ENCODE peak calls at places on chromosomes 12 and 14, in eight cellular contexts. One of them, this sample, is unnamed.
A peak's percentile ranks its signal among the peaks of the same experiment; 100 is the strongest.

GRCh38 chr14:74569826-74570591 is 42.0 kb downstream of the LTBP2 start:
- DNase-seq in mesenchymal stem cell: peak; percentile 43
- DNase-seq in A549: no peak
- DNase-seq in colonic mucosa: no peak
- DNase-seq in adrenal gland: no peak
- DNase-seq in right cardiac atrium: no peak
- DNase-seq in esophagus squamous epithelium: no peak
- DNase-seq in MM.1S: no peak
- DNase-seq in this sample: peak; percentile 69

GRCh38 chr12:114655934-114656697 is 27.9 kb downstream of the TBX3 start:
- DNase-seq in mesenchymal stem cell: peak; percentile 95
- DNase-seq in A549: peak; percentile 95
- DNase-seq in colonic mucosa: no peak
- DNase-seq in adrenal gland: peak; percentile 84
- DNase-seq in right cardiac atrium: no peak
- DNase-seq in esophagus squamous epithelium: no peak
- DNase-seq in MM.1S: no peak
- DNase-seq in this sample: no peak

GRCh38 chr14:64800000-64800399 is 79.7 kb downstream of the SPTB start:
- DNase-seq in mesenchymal stem cell: peak; percentile 43
- DNase-seq in A549: peak; percentile 62
- DNase-seq in colonic mucosa: peak; percentile 40
- DNase-seq in adrenal gland: peak; percentile 45
- DNase-seq in right cardiac atrium: no peak
- DNase-seq in esophagus squamous epithelium: no peak
- DNase-seq in MM.1S: peak; percentile 8
- DNase-seq in this sample: no peak

GRCh38 chr12:16165506-16165905 is 112.0 kb downstream of the SLC15A5 start:
- DNase-seq in mesenchymal stem cell: peak; percentile 40
- DNase-seq in A549: peak; percentile 58
- DNase-seq in colonic mucosa: peak; percentile 45
- DNase-seq in adrenal gland: peak; percentile 27
- DNase-seq in right cardiac atrium: no peak
- DNase-seq in esophagus squamous epithelium: no peak
- DNase-seq in MM.1S: peak; percentile 35
- DNase-seq in this sample: no peak

GRCh38 chr12:128856035-128856790 is 2.9 kb downstream of the GLT1D1 start:
- DNase-seq in mesenchymal stem cell: no peak
- DNase-seq in A549: no peak
- DNase-seq in colonic mucosa: no peak
- DNase-seq in adrenal gland: no peak
- DNase-seq in right cardiac atrium: no peak
- DNase-seq in esophagus squamous epithelium: no peak
- DNase-seq in MM.1S: no peak
- DNase-seq in this sample: no peak

GRCh38 chr12:20472089-20472488 is 103.8 kb downstream of the PDE3A start:
- DNase-seq in mesenchymal stem cell: no peak
- DNase-seq in A549: no peak
- DNase-seq in colonic mucosa: no peak
- DNase-seq in adrenal gland: no peak
- DNase-seq in right cardiac atrium: no peak
- DNase-seq in esophagus squamous epithelium: no peak
- DNase-seq in MM.1S: no peak
- DNase-seq in this sample: no peak

GRCh38 chr14:21267886-21268611 is 1.2 kb downstream of the HNRNPC start:
- DNase-seq in mesenchymal stem cell: peak; percentile 76
- DNase-seq in A549: no peak
- DNase-seq in colonic mucosa: no peak
- DNase-seq in adrenal gland: no peak
- DNase-seq in right cardiac atrium: no peak
- DNase-seq in esophagus squamous epithelium: no peak
- DNase-seq in MM.1S: no peak
- DNase-seq in this sample: no peak

GRCh38 chr12:124487065-124487833 is 80.2 kb downstream of the NCOR2 start:
- DNase-seq in mesenchymal stem cell: peak; percentile 64
- DNase-seq in A549: no peak
- DNase-seq in colonic mucosa: no peak
- DNase-seq in adrenal gland: peak; percentile 72
- DNase-seq in right cardiac atrium: peak; percentile 85
- DNase-seq in esophagus squamous epithelium: no peak
- DNase-seq in MM.1S: no peak
- DNase-seq in this sample: no peak

GRCh38 chr12:121388421-121388981 is 11.4 kb upstream of the RNF34 start:
- DNase-seq in mesenchymal stem cell: peak; percentile 85
- DNase-seq in A549: peak; percentile 32
- DNase-seq in colonic mucosa: no peak
- DNase-seq in adrenal gland: no peak
- DNase-seq in right cardiac atrium: no peak
- DNase-seq in esophagus squamous epithelium: no peak
- DNase-seq in MM.1S: no peak
- DNase-seq in this sample: no peak

GRCh38 chr12:123427036-123427769 is 9.3 kb downstream of the RILPL2 start:
- DNase-seq in mesenchymal stem cell: no peak
- DNase-seq in A549: no peak
- DNase-seq in colonic mucosa: no peak
- DNase-seq in adrenal gland: no peak
- DNase-seq in right cardiac atrium: no peak
- DNase-seq in esophagus squamous epithelium: no peak
- DNase-seq in MM.1S: peak; percentile 67
- DNase-seq in this sample: no peak

GRCh38 chr12:82425241-82425640 is 66.9 kb downstream of the METTL25 start:
- DNase-seq in mesenchymal stem cell: peak; percentile 19
- DNase-seq in A549: no peak
- DNase-seq in colonic mucosa: no peak
- DNase-seq in adrenal gland: no peak
- DNase-seq in right cardiac atrium: no peak
- DNase-seq in esophagus squamous epithelium: no peak
- DNase-seq in MM.1S: no peak
- DNase-seq in this sample: no peak

GRCh38 chr12:67911789-67912188 is 77.5 kb upstream of the IFNG-AS1 start:
- DNase-seq in mesenchymal stem cell: no peak
- DNase-seq in A549: no peak
- DNase-seq in colonic mucosa: no peak
- DNase-seq in adrenal gland: no peak
- DNase-seq in right cardiac atrium: no peak
- DNase-seq in esophagus squamous epithelium: no peak
- DNase-seq in MM.1S: no peak
- DNase-seq in this sample: no peak

GRCh38 chr12:107948675-107949074 is 174.2 kb downstream of the ASCL4 start:
- DNase-seq in mesenchymal stem cell: no peak
- DNase-seq in A549: no peak
- DNase-seq in colonic mucosa: no peak
- DNase-seq in adrenal gland: no peak
- DNase-seq in right cardiac atrium: no peak
- DNase-seq in esophagus squamous epithelium: no peak
- DNase-seq in MM.1S: no peak
- DNase-seq in this sample: no peak

GRCh38 chr12:96094201-96094600 is 58.8 kb upstream of the LTA4H start:
- DNase-seq in mesenchymal stem cell: no peak
- DNase-seq in A549: peak; percentile 22
- DNase-seq in colonic mucosa: no peak
- DNase-seq in adrenal gland: no peak
- DNase-seq in right cardiac atrium: no peak
- DNase-seq in esophagus squamous epithelium: no peak
- DNase-seq in MM.1S: peak; percentile 46
- DNase-seq in this sample: no peak

GRCh38 chr14:101962503-101962874 is 1.9 kb upstream of the DYNC1H1 start:
- DNase-seq in mesenchymal stem cell: peak; percentile 95
- DNase-seq in A549: peak; percentile 89
- DNase-seq in colonic mucosa: peak; percentile 59
- DNase-seq in adrenal gland: peak; percentile 49
- DNase-seq in right cardiac atrium: peak; percentile 82
- DNase-seq in esophagus squamous epithelium: no peak
- DNase-seq in MM.1S: no peak
- DNase-seq in this sample: no peak

GRCh38 chr14:101964297-101965144 is at the start of gene DYNC1H1:
- DNase-seq in mesenchymal stem cell: peak; percentile 89
- DNase-seq in A549: peak; percentile 91
- DNase-seq in colonic mucosa: peak; percentile 90
- DNase-seq in adrenal gland: peak; percentile 97
- DNase-seq in right cardiac atrium: peak; percentile 99
- DNase-seq in esophagus squamous epithelium: peak; percentile 66
- DNase-seq in MM.1S: peak; percentile 81
- DNase-seq in this sample: peak; percentile 96

GRCh38 chr14:101963052-101963451 is 1.3 kb upstream of the DYNC1H1 start:
- DNase-seq in mesenchymal stem cell: no peak
- DNase-seq in A549: no peak
- DNase-seq in colonic mucosa: no peak
- DNase-seq in adrenal gland: no peak
- DNase-seq in right cardiac atrium: no peak
- DNase-seq in esophagus squamous epithelium: no peak
- DNase-seq in MM.1S: no peak
- DNase-seq in this sample: no peak

GRCh38 chr14:101965145-101965531 is 765 bp downstream of the DYNC1H1 start:
- DNase-seq in mesenchymal stem cell: peak; percentile 83
- DNase-seq in A549: peak; percentile 70
- DNase-seq in colonic mucosa: peak; percentile 82
- DNase-seq in adrenal gland: peak; percentile 74
- DNase-seq in right cardiac atrium: peak; percentile 89
- DNase-seq in esophagus squamous epithelium: no peak
- DNase-seq in MM.1S: peak; percentile 49
- DNase-seq in this sample: peak; percentile 87

DNA sequence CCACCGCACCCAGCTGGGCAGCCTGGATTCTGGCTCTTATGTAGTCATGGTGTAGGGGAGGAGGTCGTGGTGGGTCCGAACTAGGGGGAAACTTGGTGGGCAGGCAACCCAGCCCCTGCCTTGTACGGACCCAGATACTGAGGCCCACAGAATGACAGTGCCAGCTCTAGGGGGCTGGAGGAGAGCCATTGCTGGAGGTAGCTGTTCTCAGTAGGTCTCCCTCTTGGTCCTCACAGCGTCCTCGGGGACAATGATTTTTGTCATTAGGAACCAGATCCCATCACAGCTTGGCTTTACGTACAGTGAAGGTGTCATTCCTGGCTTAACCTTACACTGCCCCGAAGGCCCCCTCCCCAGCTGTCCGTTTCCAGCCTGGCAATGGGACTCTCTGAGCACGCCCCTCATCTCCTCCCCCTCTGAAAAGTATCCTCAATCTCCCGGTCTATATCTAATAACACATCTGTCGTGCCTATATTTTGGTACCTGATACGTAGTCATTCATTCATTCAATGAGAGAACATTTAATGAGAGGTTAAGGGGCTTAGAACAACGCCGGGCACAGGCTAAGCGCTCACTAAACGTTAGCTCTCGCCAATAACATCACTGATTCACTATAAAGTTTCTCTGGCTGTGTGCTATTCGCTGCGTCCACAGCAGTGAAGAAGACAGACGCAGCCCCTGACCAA is 619 bp upstream of the DYNC1H1 start:
- DNase-seq in mesenchymal stem cell: no peak
- DNase-seq in A549: no peak
- DNase-seq in colonic mucosa: no peak
- DNase-seq in adrenal gland: no peak
- DNase-seq in right cardiac atrium: no peak
- DNase-seq in esophagus squamous epithelium: no peak
- DNase-seq in MM.1S: no peak
- DNase-seq in this sample: no peak
- H3K4me3 ChIP-seq in mesenchymal stem cell: no peak overlapping the region
- H3K4me3 ChIP-seq in A549: no peak overlapping the region
- H3K4me3 ChIP-seq in colonic mucosa: no peak overlapping the region
- H3K4me3 ChIP-seq in adrenal gland: no peak overlapping the region
- H3K4me3 ChIP-seq in right cardiac atrium: no peak overlapping the region
- H3K4me3 ChIP-seq in esophagus squamous epithelium: no peak overlapping the region
- H3K4me3 ChIP-seq in MM.1S: no peak overlapping the region
- H3K4me3 ChIP-seq in this sample: no peak overlapping the region

GRCh38 chr14:103393078-103393477 is 7.9 kb downstream of the MARK3 start:
- DNase-seq in mesenchymal stem cell: no peak
- DNase-seq in A549: no peak
- DNase-seq in colonic mucosa: no peak
- DNase-seq in adrenal gland: no peak
- DNase-seq in right cardiac atrium: no peak
- DNase-seq in esophagus squamous epithelium: no peak
- DNase-seq in MM.1S: no peak
- DNase-seq in this sample: no peak
- H3K27ac ChIP-seq in mesenchymal stem cell: no peak overlapping the region
- H3K27ac ChIP-seq in A549: no peak overlapping the region
- H3K27ac ChIP-seq in colonic mucosa: no peak overlapping the region
- H3K27ac ChIP-seq in adrenal gland: no peak overlapping the region
- H3K27ac ChIP-seq in right cardiac atrium: peak overlapping the region; percentile 71
- H3K27ac ChIP-seq in esophagus squamous epithelium: no peak overlapping the region
- H3K27ac ChIP-seq in MM.1S: no peak overlapping the region
- H3K27ac ChIP-seq in this sample: no peak overlapping the region

GRCh38 chr12:133231001-133231400 is 4.7 kb downstream of the ANHX start:
- DNase-seq in mesenchymal stem cell: no peak
- DNase-seq in A549: no peak
- DNase-seq in colonic mucosa: no peak
- DNase-seq in adrenal gland: no peak
- DNase-seq in right cardiac atrium: no peak
- DNase-seq in esophagus squamous epithelium: no peak
- DNase-seq in MM.1S: no peak
- DNase-seq in this sample: no peak

GRCh38 chr12:133222211-133222610 is 13.5 kb downstream of the ANHX start:
- DNase-seq in mesenchymal stem cell: no peak
- DNase-seq in A549: no peak
- DNase-seq in colonic mucosa: no peak
- DNase-seq in adrenal gland: no peak
- DNase-seq in right cardiac atrium: no peak
- DNase-seq in esophagus squamous epithelium: no peak
- DNase-seq in MM.1S: no peak
- DNase-seq in this sample: no peak

GRCh38 chr12:133225527-133225926 is 10.2 kb downstream of the ANHX start:
- DNase-seq in mesenchymal stem cell: no peak
- DNase-seq in A549: no peak
- DNase-seq in colonic mucosa: no peak
- DNase-seq in adrenal gland: no peak
- DNase-seq in right cardiac atrium: no peak
- DNase-seq in esophagus squamous epithelium: no peak
- DNase-seq in MM.1S: no peak
- DNase-seq in this sample: no peak

GRCh38 chr12:133227281-133227852 is 8.3 kb downstream of the ANHX start:
- DNase-seq in mesenchymal stem cell: no peak
- DNase-seq in A549: no peak
- DNase-seq in colonic mucosa: no peak
- DNase-seq in adrenal gland: no peak
- DNase-seq in right cardiac atrium: no peak
- DNase-seq in esophagus squamous epithelium: no peak
- DNase-seq in MM.1S: no peak
- DNase-seq in this sample: no peak

DNA sequence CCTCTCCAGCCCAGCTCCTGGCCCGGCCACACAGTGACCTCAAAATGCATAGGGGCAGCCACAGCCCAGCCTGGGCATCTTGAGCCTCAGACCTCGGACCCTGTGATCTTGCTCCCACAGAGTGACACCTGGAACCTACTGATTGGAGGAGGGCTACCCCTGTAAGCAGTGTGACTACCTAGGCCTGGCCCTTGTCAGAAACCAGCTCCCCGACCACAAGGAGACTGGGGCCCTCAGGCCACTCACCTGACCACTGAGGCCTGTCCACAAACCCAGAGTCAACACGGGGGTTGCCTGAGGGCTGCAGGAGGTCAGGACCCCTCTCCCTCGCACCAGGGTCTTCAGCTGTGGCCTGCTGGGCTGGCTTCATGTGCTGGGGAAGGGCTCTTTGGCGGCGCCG is 9.0 kb downstream of the ANHX start:
- DNase-seq in mesenchymal stem cell: no peak
- DNase-seq in A549: no peak
- DNase-seq in colonic mucosa: no peak
- DNase-seq in adrenal gland: no peak
- DNase-seq in right cardiac atrium: no peak
- DNase-seq in esophagus squamous epithelium: no peak
- DNase-seq in MM.1S: no peak
- DNase-seq in this sample: no peak
- H3K9me3 ChIP-seq in mesenchymal stem cell: peaks cover 40% of the 10 kb centered on the region
- H3K9me3 ChIP-seq in A549: peaks cover 68% of the 10 kb centered on the region
- H3K9me3 ChIP-seq in colonic mucosa: no peaks in the 10 kb centered on the region
- H3K9me3 ChIP-seq in adrenal gland: no peaks in the 10 kb centered on the region
- H3K9me3 ChIP-seq in right cardiac atrium: no peaks in the 10 kb centered on the region
- H3K9me3 ChIP-seq in esophagus squamous epithelium: peaks cover 14% of the 10 kb centered on the region
- H3K9me3 ChIP-seq in MM.1S: no peaks in the 10 kb centered on the region
- H3K9me3 ChIP-seq in this sample: peaks cover 2% of the 10 kb centered on the region

GRCh38 chr12:106919910-106920544 is 35.7 kb upstream of the TMEM263 start:
- DNase-seq in mesenchymal stem cell: peak; percentile 58
- DNase-seq in A549: peak; percentile 59
- DNase-seq in colonic mucosa: no peak
- DNase-seq in adrenal gland: no peak
- DNase-seq in right cardiac atrium: no peak
- DNase-seq in esophagus squamous epithelium: no peak
- DNase-seq in MM.1S: peak; percentile 57
- DNase-seq in this sample: no peak
- H3K4me3 ChIP-seq in mesenchymal stem cell: no peak overlapping the region
- H3K4me3 ChIP-seq in A549: no peak overlapping the region
- H3K4me3 ChIP-seq in colonic mucosa: no peak overlapping the region
- H3K4me3 ChIP-seq in adrenal gland: no peak overlapping the region
- H3K4me3 ChIP-seq in right cardiac atrium: no peak overlapping the region
- H3K4me3 ChIP-seq in esophagus squamous epithelium: no peak overlapping the region
- H3K4me3 ChIP-seq in MM.1S: no peak overlapping the region
- H3K4me3 ChIP-seq in this sample: no peak overlapping the region

This sample was measured in aorta.